ENCODE peak calls at places on chromosomes 3 and 15, in six cellular contexts. P is K562, G is A549, D is HepG2, E is endothelial cell of umbilical vein, T is GM12878. V is an unnamed sample.

GRCh38 chr3:123202451-123202850 is 708 bp downstream of the SEC22A start:
- DNase-seq in G (peak), D (peak), E (peak), P (no peak), T (no peak), V (peak)

GRCh38 chr15:82849556-82850241 is 40.3 kb downstream of the WHAMM start:
- DNase-seq in D (peak), E (peak), T (no peak), P (peak), G (peak), V (peak)

GRCh38 chr3:132573657-132574260 is 23.3 kb upstream of the ACKR4 start:
- DNase-seq in G (no peak), P (no peak), E (no peak), T (no peak), D (no peak), V (no peak)

GRCh38 chr3:51942603-51943450 is 664 bp downstream of the PARP3 start:
- DNase-seq in T (peak), D (peak), P (peak), G (peak), E (peak), V (peak)

GRCh38 chr3:107661447-107662108 is 138.8 kb downstream of the BBX start:
- DNase-seq in T (no peak), E (no peak), G (no peak), D (no peak), P (no peak), V (no peak)

GRCh38 chr15:64180235-64180824 is 17.5 kb upstream of the PPIB start:
- DNase-seq in P (no peak), D (no peak), G (no peak), E (peak), T (peak), V (no peak)

GRCh38 chr3:118641608-118642007 is 393.0 kb downstream of the IGSF11 start:
- DNase-seq in G (peak), E (no peak), D (no peak), T (no peak), P (peak), V (no peak)

GRCh38 chr15:26132786-26133185 is 269.7 kb upstream of the ATP10A start:
- DNase-seq in P (no peak), D (no peak), T (no peak), E (no peak), G (no peak), V (no peak)

GRCh38 chr3:169149349-169149890 is 514.1 kb downstream of the MECOM start:
- DNase-seq in G (peak), P (peak), T (peak), E (peak), D (peak), V (peak)

GRCh38 chr3:51637941-51638471 is 33.0 kb upstream of the TEX264 start:
- DNase-seq in P (peak), E (peak), D (peak), T (no peak), G (peak), V (peak)

GRCh38 chr15:90262426-90262825 is 3.0 kb upstream of the NGRN start:
- DNase-seq in D (no peak), G (no peak), P (no peak), E (no peak), T (no peak), V (no peak)

GRCh38 chr3:88000853-88001252 is 58.0 kb downstream of the CGGBP1 start:
- DNase-seq in D (no peak), T (no peak), P (no peak), E (peak), G (no peak), V (peak)

DNA sequence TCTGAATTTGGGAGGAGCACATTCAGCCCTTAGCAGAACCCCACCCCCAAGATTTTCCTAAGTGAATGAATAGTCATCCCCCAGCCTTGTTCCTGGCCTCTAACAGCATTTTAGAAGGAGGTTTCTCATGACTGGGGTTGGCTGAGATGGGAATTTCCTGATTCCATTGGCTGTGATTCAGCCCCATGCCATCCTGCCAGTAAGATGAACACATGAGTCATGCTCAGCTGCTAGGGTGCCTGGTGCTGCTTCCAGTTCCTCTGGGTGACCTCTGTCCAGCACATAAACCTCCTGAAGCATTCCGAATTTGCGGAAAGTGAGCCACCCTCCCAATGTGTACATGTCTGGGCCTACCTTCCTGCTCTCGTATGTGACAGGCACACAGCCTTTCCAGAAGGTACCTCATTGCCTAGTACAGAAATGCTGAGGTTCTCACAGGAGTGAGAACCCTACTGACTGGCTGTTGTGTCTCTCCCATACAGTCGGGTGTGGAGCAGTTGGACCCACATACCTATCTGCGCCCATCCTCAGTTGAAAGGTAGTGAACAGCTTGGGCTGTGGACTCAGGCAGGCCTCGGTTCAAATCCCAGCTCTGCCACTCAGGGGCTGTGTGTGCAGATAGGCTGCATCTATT is 91.7 kb downstream of the APBA2 start:
- DNase-seq in P (no peak), T (no peak), D (no peak), G (peak), E (peak), V (no peak)
- TF ChIP-seq MYC in P (no peak), T (no peak), D (no peak), G (no peak), E (peak), V (no peak)

DNA sequence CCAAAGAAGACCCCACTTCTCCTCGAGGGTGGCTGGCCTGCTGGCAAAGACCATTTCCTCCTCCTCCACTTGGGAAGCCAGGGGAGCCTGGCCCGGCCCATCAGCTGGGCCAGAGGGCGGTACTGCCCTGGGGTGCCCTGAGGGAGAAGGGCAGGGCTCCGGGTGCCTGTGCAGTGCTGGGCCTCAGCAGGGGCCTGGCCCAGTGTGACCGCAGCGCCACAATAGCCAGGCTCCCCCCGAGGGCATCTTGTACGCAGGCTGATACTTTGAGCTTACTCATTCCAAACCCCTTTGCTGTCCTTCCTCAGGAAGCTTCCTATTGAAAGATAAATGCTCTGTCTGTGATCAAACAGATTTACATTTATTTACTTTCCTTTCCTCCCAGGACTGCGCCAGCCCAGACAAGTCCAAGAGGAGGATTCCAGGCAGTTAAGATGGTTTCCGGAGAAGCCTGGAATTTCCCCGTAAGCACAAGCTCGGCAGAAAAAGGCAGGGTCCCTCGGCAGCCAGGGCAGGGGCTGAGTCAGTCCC is 240.1 kb downstream of the XXYLT1 start:
- DNase-seq in E (peak), D (peak), G (peak), T (no peak), P (no peak), V (no peak)
- TF ChIP-seq MAX in E (no peak), D (peak), G (no peak), T (no peak), P (no peak), V (no peak)

GRCh38 chr3:66470285-66470684 is 30.5 kb downstream of the LRIG1 start:
- DNase-seq in T (no peak), G (no peak), E (no peak), P (no peak), D (no peak), V (no peak)

GRCh38 chr3:66470956-66471686 is 29.7 kb downstream of the LRIG1 start:
- DNase-seq in E (no peak), D (no peak), G (no peak), P (no peak), T (no peak), V (no peak)

GRCh38 chr3:66473181-66473580 is 27.6 kb downstream of the LRIG1 start:
- DNase-seq in E (peak), T (no peak), G (no peak), D (no peak), P (no peak), V (no peak)

GRCh38 chr3:66473637-66474036 is 27.2 kb downstream of the LRIG1 start:
- DNase-seq in T (no peak), D (no peak), E (peak), G (no peak), P (no peak), V (no peak)

GRCh38 chr3:66472313-66473134 is 28.3 kb downstream of the LRIG1 start:
- DNase-seq in T (peak), P (no peak), D (no peak), G (peak), E (peak), V (no peak)
- TF ChIP-seq MYC in T (no peak), P (no peak), D (no peak), G (no peak), E (peak), V (no peak)

GRCh38 chr3:66115858-66116654 is 77.3 kb upstream of the MAGI1 start:
- DNase-seq in T (no peak), G (peak), E (peak), D (peak), P (no peak), V (no peak)

GRCh38 chr3:66107855-66108254 is 69.1 kb upstream of the MAGI1 start:
- DNase-seq in G (no peak), P (no peak), E (peak), D (no peak), T (no peak), V (no peak)

GRCh38 chr3:66113542-66113941 is 74.8 kb upstream of the MAGI1 start:
- DNase-seq in E (no peak), P (no peak), T (no peak), D (no peak), G (no peak), V (no peak)

GRCh38 chr3:66106788-66107187 is 68.1 kb upstream of the MAGI1 start:
- DNase-seq in G (no peak), E (peak), P (no peak), T (no peak), D (no peak), V (no peak)

GRCh38 chr3:66110840-66111239 is 72.1 kb upstream of the MAGI1 start:
- DNase-seq in D (peak), G (no peak), T (no peak), P (no peak), E (peak), V (no peak)
- TF ChIP-seq MAX in D (no peak), G (no peak), T (no peak), P (no peak), E (no peak), V (no peak)

V was measured in NB4.